ENCODE peak calls at places on chromosomes 1 and 21, in seven cellular contexts. V, Y, M, P, S, I and F are unnamed samples.

GRCh38 chr21:43835061-43835460 is 30.0 kb upstream of the AGPAT3 start:
- DNase-seq in V (no peak), Y (no peak), M (no peak), P (no peak), S (no peak), I (no peak), F (no peak)

GRCh38 chr1:240093120-240093961 is 1.7 kb downstream of the FMN2 start:
- DNase-seq in V (no peak), Y (no peak), M (no peak), P (no peak), S (no peak), I (peak), F (peak)

GRCh38 chr1:3409737-3410434 is 44.6 kb upstream of the ARHGEF16 start:
- DNase-seq in V (no peak), Y (peak), M (no peak), P (no peak), S (peak), I (peak), F (peak)

GRCh38 chr1:174963547-174964125 is 36.1 kb upstream of the CACYBP start:
- DNase-seq in V (no peak), Y (no peak), M (no peak), P (no peak), S (no peak), I (no peak), F (no peak)

GRCh38 chr1:15617173-15617873 is at the start of gene DDI2:
- DNase-seq in V (peak), Y (peak), M (peak), P (peak), S (peak), I (peak), F (peak)

GRCh38 chr1:15308135-15308534 is 61.1 kb downstream of the FHAD1 start:
- DNase-seq in V (no peak), Y (no peak), M (no peak), P (no peak), S (no peak), I (no peak), F (no peak)

GRCh38 chr1:48048064-48048463 is 50.9 kb upstream of the TRABD2B start:
- DNase-seq in V (no peak), Y (no peak), M (no peak), P (no peak), S (peak), I (no peak), F (no peak)

GRCh38 chr1:193392686-193393085 is 206.3 kb upstream of the B3GALT2 start:
- DNase-seq in V (no peak), Y (no peak), M (no peak), P (no peak), S (no peak), I (no peak), F (no peak)

GRCh38 chr1:8463144-8463927 is 145.4 kb downstream of the SLC45A1 start:
- DNase-seq in V (peak), Y (no peak), M (no peak), P (no peak), S (peak), I (no peak), F (peak)

GRCh38 chr1:229169399-229169798 is 101.5 kb upstream of the RAB4A start:
- DNase-seq in V (no peak), Y (no peak), M (no peak), P (no peak), S (no peak), I (no peak), F (no peak)

GRCh38 chr1:208850441-208850840 is 606.3 kb upstream of the PLXNA2 start:
- DNase-seq in V (no peak), Y (no peak), M (no peak), P (no peak), S (no peak), I (no peak), F (no peak)

GRCh38 chr1:164803366-164803765 is 244.4 kb downstream of the PBX1 start:
- DNase-seq in V (no peak), Y (no peak), M (no peak), P (no peak), S (peak), I (no peak), F (no peak)

GRCh38 chr1:192474080-192474683 is 101.4 kb upstream of the RGS1 start:
- DNase-seq in V (no peak), Y (no peak), M (peak), P (no peak), S (peak), I (no peak), F (no peak)

GRCh38 chr1:154661110-154661509 is 53.1 kb upstream of the ADAR start:
- DNase-seq in V (no peak), Y (no peak), M (no peak), P (no peak), S (no peak), I (no peak), F (no peak)

GRCh38 chr1:248373761-248374160 is 1.8 kb upstream of the OR2T6 start:
- DNase-seq in V (no peak), Y (no peak), M (no peak), P (no peak), S (no peak), I (no peak), F (no peak)

GRCh38 chr1:202223110-202223834 is 29.7 kb downstream of the LGR6 start:
- DNase-seq in V (no peak), Y (no peak), M (no peak), P (no peak), S (no peak), I (no peak), F (no peak)

GRCh38 chr21:33844104-33844889 is 71.3 kb downstream of the ATP5PO start:
- DNase-seq in V (no peak), Y (peak), M (no peak), P (no peak), S (no peak), I (no peak), F (peak)

GRCh38 chr1:236893626-236894545 is 98.8 kb downstream of the MTR start:
- DNase-seq in V (no peak), Y (no peak), M (no peak), P (no peak), S (no peak), I (no peak), F (no peak)

GRCh38 chr1:188122646-188123045 is 1293.9 kb downstream of the PLA2G4A start:
- DNase-seq in V (no peak), Y (no peak), M (no peak), P (no peak), S (no peak), I (no peak), F (no peak)

GRCh38 chr1:179228783-179229213 is 679 bp downstream of the ABL2 start:
- DNase-seq in V (no peak), Y (peak), M (no peak), P (no peak), S (peak), I (peak), F (peak)

GRCh38 chr1:197467881-197468280 is 199.8 kb downstream of the CRB1 start:
- DNase-seq in V (no peak), Y (no peak), M (no peak), P (no peak), S (peak), I (no peak), F (no peak)

GRCh38 chr1:86522230-86522629 is 24.6 kb upstream of the CLCA4 start:
- DNase-seq in V (no peak), Y (no peak), M (no peak), P (no peak), S (no peak), I (no peak), F (no peak)

GRCh38 chr1:29388884-29389283 is 152.6 kb downstream of the PTPRU start:
- DNase-seq in V (no peak), Y (no peak), M (no peak), P (no peak), S (no peak), I (no peak), F (no peak)

GRCh38 chr1:37901191-37901892 is 42.0 kb upstream of the MTF1 start:
- DNase-seq in V (no peak), Y (no peak), M (no peak), P (no peak), S (no peak), I (no peak), F (no peak)

GRCh38 chr1:111576547-111576946 is 43.0 kb upstream of the RAP1A start:
- DNase-seq in V (no peak), Y (no peak), M (peak), P (no peak), S (no peak), I (no peak), F (no peak)

GRCh38 chr1:175830500-175830899 is 87.1 kb upstream of the TNR start:
- DNase-seq in V (no peak), Y (no peak), M (no peak), P (no peak), S (no peak), I (no peak), F (no peak)

GRCh38 chr1:107228704-107229103 is 87.9 kb downstream of the NTNG1 start:
- DNase-seq in V (no peak), Y (no peak), M (no peak), P (no peak), S (peak), I (no peak), F (no peak)

GRCh38 chr1:40630488-40631223 is 34.8 kb downstream of the RIMS3 start:
- DNase-seq in V (no peak), Y (no peak), M (peak), P (no peak), S (peak), I (peak), F (peak)

GRCh38 chr21:46255166-46255565 is 26.6 kb upstream of the LSS start:
- DNase-seq in V (no peak), Y (no peak), M (no peak), P (no peak), S (no peak), I (no peak), F (no peak)